ENCODE peak calls at places on chromosomes 7 and 10, in six cellular contexts. One of them, this sample, is unnamed.

GRCh38 chr10:77541247-77541646 is 96.4 kb downstream of the KCNMA1 start:
- DNase-seq in CD8-positive, alpha-beta T cell: no peak
- DNase-seq in fibroblast of lung: no peak
- DNase-seq in astrocyte: no peak
- DNase-seq in neuronal stem cell: no peak
- DNase-seq in fibroblast of pulmonary artery: no peak
- DNase-seq in this sample: no peak

GRCh38 chr7:149196151-149196704 is 882 bp downstream of the ZNF282 start:
- DNase-seq in CD8-positive, alpha-beta T cell: peak
- DNase-seq in fibroblast of lung: peak
- DNase-seq in astrocyte: no peak
- DNase-seq in neuronal stem cell: no peak
- DNase-seq in fibroblast of pulmonary artery: no peak
- DNase-seq in this sample: peak

GRCh38 chr7:17863815-17864159 is 76.5 kb downstream of the SNX13 start:
- DNase-seq in CD8-positive, alpha-beta T cell: no peak
- DNase-seq in fibroblast of lung: no peak
- DNase-seq in astrocyte: no peak
- DNase-seq in neuronal stem cell: no peak
- DNase-seq in fibroblast of pulmonary artery: no peak
- DNase-seq in this sample: no peak

GRCh38 chr10:34548466-34548865 is 266.6 kb downstream of the PARD3 start:
- DNase-seq in CD8-positive, alpha-beta T cell: no peak
- DNase-seq in fibroblast of lung: no peak
- DNase-seq in astrocyte: no peak
- DNase-seq in neuronal stem cell: no peak
- DNase-seq in fibroblast of pulmonary artery: no peak
- DNase-seq in this sample: no peak

GRCh38 chr10:2137549-2138174 is 400.3 kb upstream of the ADARB2 start:
- DNase-seq in CD8-positive, alpha-beta T cell: no peak
- DNase-seq in fibroblast of lung: no peak
- DNase-seq in astrocyte: no peak
- DNase-seq in neuronal stem cell: peak
- DNase-seq in fibroblast of pulmonary artery: no peak
- DNase-seq in this sample: peak

GRCh38 chr7:74083117-74083876 is at the start of gene LIMK1:
- DNase-seq in CD8-positive, alpha-beta T cell: peak
- DNase-seq in fibroblast of lung: peak
- DNase-seq in astrocyte: peak
- DNase-seq in neuronal stem cell: peak
- DNase-seq in fibroblast of pulmonary artery: peak
- DNase-seq in this sample: peak

GRCh38 chr7:36299882-36300341 is 89.8 kb upstream of the ANLN start:
- DNase-seq in CD8-positive, alpha-beta T cell: no peak
- DNase-seq in fibroblast of lung: no peak
- DNase-seq in astrocyte: no peak
- DNase-seq in neuronal stem cell: no peak
- DNase-seq in fibroblast of pulmonary artery: no peak
- DNase-seq in this sample: no peak

GRCh38 chr7:97576043-97576442 is 155.8 kb upstream of the TAC1 start:
- DNase-seq in CD8-positive, alpha-beta T cell: no peak
- DNase-seq in fibroblast of lung: no peak
- DNase-seq in astrocyte: no peak
- DNase-seq in neuronal stem cell: no peak
- DNase-seq in fibroblast of pulmonary artery: no peak
- DNase-seq in this sample: no peak

GRCh38 chr10:124677871-124678565 is 66.2 kb downstream of the FAM53B start:
- DNase-seq in CD8-positive, alpha-beta T cell: no peak
- DNase-seq in fibroblast of lung: peak
- DNase-seq in astrocyte: no peak
- DNase-seq in neuronal stem cell: no peak
- DNase-seq in fibroblast of pulmonary artery: peak
- DNase-seq in this sample: no peak

GRCh38 chr7:136878878-136879277 is 10.4 kb downstream of the CHRM2 start:
- DNase-seq in CD8-positive, alpha-beta T cell: no peak
- DNase-seq in fibroblast of lung: no peak
- DNase-seq in astrocyte: no peak
- DNase-seq in neuronal stem cell: no peak
- DNase-seq in fibroblast of pulmonary artery: no peak
- DNase-seq in this sample: no peak

GRCh38 chr10:130179640-130180039 is 43.4 kb downstream of the GLRX3 start:
- DNase-seq in CD8-positive, alpha-beta T cell: no peak
- DNase-seq in fibroblast of lung: peak
- DNase-seq in astrocyte: peak
- DNase-seq in neuronal stem cell: peak
- DNase-seq in fibroblast of pulmonary artery: peak
- DNase-seq in this sample: peak

GRCh38 chr7:46616636-46617035 is 695.6 kb upstream of the IGFBP3 start:
- DNase-seq in CD8-positive, alpha-beta T cell: no peak
- DNase-seq in fibroblast of lung: no peak
- DNase-seq in astrocyte: peak
- DNase-seq in neuronal stem cell: no peak
- DNase-seq in fibroblast of pulmonary artery: no peak
- DNase-seq in this sample: no peak

GRCh38 chr10:46527241-46527811 is 29.1 kb downstream of the GPRIN2 start:
- DNase-seq in CD8-positive, alpha-beta T cell: no peak
- DNase-seq in fibroblast of lung: no peak
- DNase-seq in astrocyte: no peak
- DNase-seq in neuronal stem cell: no peak
- DNase-seq in fibroblast of pulmonary artery: no peak
- DNase-seq in this sample: no peak

GRCh38 chr10:60186315-60187071 is 203.2 kb downstream of the ANK3 start:
- DNase-seq in CD8-positive, alpha-beta T cell: no peak
- DNase-seq in fibroblast of lung: peak
- DNase-seq in astrocyte: no peak
- DNase-seq in neuronal stem cell: no peak
- DNase-seq in fibroblast of pulmonary artery: peak
- DNase-seq in this sample: no peak

DNA sequence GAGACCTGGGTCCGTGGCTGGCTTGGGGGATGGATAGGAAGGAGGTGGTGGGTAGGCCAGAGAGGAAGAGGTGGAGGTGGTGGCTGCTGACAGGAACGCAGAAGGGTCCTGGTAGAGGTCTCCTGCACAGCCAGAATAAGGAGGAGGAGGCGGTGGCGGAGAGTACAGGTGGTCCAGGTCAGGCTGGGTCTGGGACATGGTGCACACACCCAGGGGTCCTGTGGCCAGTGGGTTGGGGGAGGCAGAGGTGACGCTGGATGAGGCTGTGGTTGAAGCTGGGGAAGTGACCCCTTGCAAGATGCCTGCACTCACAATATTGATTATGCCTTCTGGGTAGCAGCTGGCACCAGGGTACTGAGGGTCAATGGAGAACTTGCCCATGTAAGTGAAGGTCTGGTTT is 2.2 kb downstream of the EGR2 start:
- DNase-seq in CD8-positive, alpha-beta T cell: no peak
- DNase-seq in fibroblast of lung: no peak
- DNase-seq in astrocyte: no peak
- DNase-seq in neuronal stem cell: no peak
- DNase-seq in fibroblast of pulmonary artery: no peak
- DNase-seq in this sample: no peak
- H3K4me3 ChIP-seq in CD8-positive, alpha-beta T cell: no peak
- H3K4me3 ChIP-seq in fibroblast of lung: no peak
- H3K4me3 ChIP-seq in astrocyte: no peak
- H3K4me3 ChIP-seq in neuronal stem cell: no peak
- H3K4me3 ChIP-seq in fibroblast of pulmonary artery: peak
- H3K4me3 ChIP-seq in this sample: peak

DNA sequence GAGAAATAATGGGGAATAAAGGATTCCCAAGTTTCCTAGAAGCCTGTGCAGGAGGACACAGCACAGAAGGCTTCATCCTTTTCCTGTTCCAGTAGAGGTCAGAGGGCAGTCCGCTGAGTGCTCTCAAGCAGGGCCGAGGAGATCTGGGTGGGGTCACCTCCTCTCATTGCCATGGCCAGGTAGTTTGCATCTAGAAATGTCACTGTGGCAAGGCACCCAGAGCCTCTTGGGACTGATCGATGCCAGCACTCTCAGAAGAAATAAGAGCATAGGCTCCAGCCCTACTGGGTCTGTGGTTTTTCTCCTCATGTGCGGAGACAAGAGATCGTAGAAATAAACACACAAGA is 7.9 kb downstream of the NUB1 start:
- DNase-seq in CD8-positive, alpha-beta T cell: no peak
- DNase-seq in fibroblast of lung: no peak
- DNase-seq in astrocyte: no peak
- DNase-seq in neuronal stem cell: no peak
- DNase-seq in fibroblast of pulmonary artery: no peak
- DNase-seq in this sample: no peak
- H3K4me3 ChIP-seq in CD8-positive, alpha-beta T cell: peak
- H3K4me3 ChIP-seq in fibroblast of lung: no peak
- H3K4me3 ChIP-seq in astrocyte: no peak
- H3K4me3 ChIP-seq in neuronal stem cell: no peak
- H3K4me3 ChIP-seq in fibroblast of pulmonary artery: no peak
- H3K4me3 ChIP-seq in this sample: no peak

GRCh38 chr10:76274933-76275332 is 843.5 kb downstream of the LRMDA start:
- DNase-seq in CD8-positive, alpha-beta T cell: no peak
- DNase-seq in fibroblast of lung: no peak
- DNase-seq in astrocyte: no peak
- DNase-seq in neuronal stem cell: no peak
- DNase-seq in fibroblast of pulmonary artery: no peak
- DNase-seq in this sample: no peak
- H3K4me3 ChIP-seq in CD8-positive, alpha-beta T cell: no peak
- H3K4me3 ChIP-seq in fibroblast of lung: no peak
- H3K4me3 ChIP-seq in astrocyte: no peak
- H3K4me3 ChIP-seq in neuronal stem cell: no peak
- H3K4me3 ChIP-seq in fibroblast of pulmonary artery: no peak
- H3K4me3 ChIP-seq in this sample: no peak

GRCh38 chr10:89002234-89002978 is 11.8 kb downstream of the FAS start:
- DNase-seq in CD8-positive, alpha-beta T cell: no peak
- DNase-seq in fibroblast of lung: no peak
- DNase-seq in astrocyte: no peak
- DNase-seq in neuronal stem cell: no peak
- DNase-seq in fibroblast of pulmonary artery: no peak
- DNase-seq in this sample: no peak

GRCh38 chr10:89003344-89003743 is 12.7 kb downstream of the FAS start:
- DNase-seq in CD8-positive, alpha-beta T cell: no peak
- DNase-seq in fibroblast of lung: no peak
- DNase-seq in astrocyte: no peak
- DNase-seq in neuronal stem cell: no peak
- DNase-seq in fibroblast of pulmonary artery: no peak
- DNase-seq in this sample: no peak

GRCh38 chr10:88999629-89000028 is 9.0 kb downstream of the FAS start:
- DNase-seq in CD8-positive, alpha-beta T cell: no peak
- DNase-seq in fibroblast of lung: peak
- DNase-seq in astrocyte: no peak
- DNase-seq in neuronal stem cell: no peak
- DNase-seq in fibroblast of pulmonary artery: peak
- DNase-seq in this sample: no peak

GRCh38 chr10:89001024-89001423 is 10.4 kb downstream of the FAS start:
- DNase-seq in CD8-positive, alpha-beta T cell: no peak
- DNase-seq in fibroblast of lung: no peak
- DNase-seq in astrocyte: no peak
- DNase-seq in neuronal stem cell: no peak
- DNase-seq in fibroblast of pulmonary artery: no peak
- DNase-seq in this sample: no peak

GRCh38 chr10:89001428-89002072 is 11.0 kb downstream of the FAS start:
- DNase-seq in CD8-positive, alpha-beta T cell: no peak
- DNase-seq in fibroblast of lung: peak
- DNase-seq in astrocyte: no peak
- DNase-seq in neuronal stem cell: no peak
- DNase-seq in fibroblast of pulmonary artery: peak
- DNase-seq in this sample: no peak
- H3K4me3 ChIP-seq in CD8-positive, alpha-beta T cell: no peak
- H3K4me3 ChIP-seq in fibroblast of lung: no peak
- H3K4me3 ChIP-seq in astrocyte: no peak
- H3K4me3 ChIP-seq in neuronal stem cell: no peak
- H3K4me3 ChIP-seq in fibroblast of pulmonary artery: no peak
- H3K4me3 ChIP-seq in this sample: no peak

DNA sequence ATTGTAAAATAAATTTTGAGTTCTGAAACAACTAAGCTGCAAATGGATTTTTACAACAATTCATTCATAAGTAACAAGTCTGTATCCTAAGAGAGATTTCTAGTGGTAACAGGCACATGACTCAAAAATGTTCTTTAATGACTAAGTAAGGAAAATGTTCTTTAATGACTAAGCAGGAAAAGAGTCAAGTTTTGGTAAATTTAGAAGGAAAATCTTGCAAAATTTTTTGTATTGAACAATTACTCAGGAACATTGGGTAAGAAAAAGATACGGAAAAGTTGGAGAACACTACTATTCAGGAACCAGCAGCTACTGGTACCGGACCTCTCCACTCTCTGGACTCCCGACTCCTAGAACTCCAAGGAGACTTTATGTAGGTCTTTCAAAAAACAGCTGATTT is 33.5 kb downstream of the HYCC1 start:
- DNase-seq in CD8-positive, alpha-beta T cell: no peak
- DNase-seq in fibroblast of lung: peak
- DNase-seq in astrocyte: peak
- DNase-seq in neuronal stem cell: no peak
- DNase-seq in fibroblast of pulmonary artery: peak
- DNase-seq in this sample: no peak
- H3K4me3 ChIP-seq in CD8-positive, alpha-beta T cell: no peak
- H3K4me3 ChIP-seq in fibroblast of lung: no peak
- H3K4me3 ChIP-seq in astrocyte: peak
- H3K4me3 ChIP-seq in neuronal stem cell: no peak
- H3K4me3 ChIP-seq in fibroblast of pulmonary artery: no peak
- H3K4me3 ChIP-seq in this sample: no peak

GRCh38 chr7:44880317-44881018 is 4.9 kb downstream of the PURB start:
- DNase-seq in CD8-positive, alpha-beta T cell: no peak
- DNase-seq in fibroblast of lung: no peak
- DNase-seq in astrocyte: no peak
- DNase-seq in neuronal stem cell: no peak
- DNase-seq in fibroblast of pulmonary artery: no peak
- DNase-seq in this sample: no peak
- H3K4me3 ChIP-seq in CD8-positive, alpha-beta T cell: no peak
- H3K4me3 ChIP-seq in fibroblast of lung: peak
- H3K4me3 ChIP-seq in astrocyte: peak
- H3K4me3 ChIP-seq in neuronal stem cell: no peak
- H3K4me3 ChIP-seq in fibroblast of pulmonary artery: peak
- H3K4me3 ChIP-seq in this sample: peak

GRCh38 chr10:33536508-33536907 is 202.0 kb upstream of the NRP1 start:
- DNase-seq in CD8-positive, alpha-beta T cell: no peak
- DNase-seq in fibroblast of lung: no peak
- DNase-seq in astrocyte: no peak
- DNase-seq in neuronal stem cell: no peak
- DNase-seq in fibroblast of pulmonary artery: no peak
- DNase-seq in this sample: no peak
- H3K4me3 ChIP-seq in CD8-positive, alpha-beta T cell: no peak
- H3K4me3 ChIP-seq in fibroblast of lung: no peak
- H3K4me3 ChIP-seq in astrocyte: no peak
- H3K4me3 ChIP-seq in neuronal stem cell: no peak
- H3K4me3 ChIP-seq in fibroblast of pulmonary artery: no peak
- H3K4me3 ChIP-seq in this sample: no peak

DNA sequence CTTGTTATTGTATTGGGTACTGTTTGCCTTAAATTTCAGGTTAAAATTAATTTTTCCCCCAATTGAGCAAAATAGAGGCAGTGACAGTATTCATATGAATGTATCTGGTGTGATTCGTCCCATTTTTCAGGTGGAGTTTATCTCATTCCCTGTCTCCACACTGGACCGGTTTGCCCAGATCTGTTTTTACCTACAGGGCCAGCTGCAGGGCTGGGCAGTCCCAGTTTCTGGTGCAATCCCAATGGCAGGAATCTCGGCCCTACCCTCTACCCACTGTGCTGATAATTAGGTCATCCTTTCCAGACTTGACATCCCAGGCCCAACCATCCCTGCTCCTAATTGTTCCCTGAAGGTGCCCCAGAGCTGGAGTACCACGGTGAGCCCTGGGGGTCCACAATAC is 49.8 kb upstream of the NFE2L3 start:
- DNase-seq in CD8-positive, alpha-beta T cell: no peak
- DNase-seq in fibroblast of lung: no peak
- DNase-seq in astrocyte: no peak
- DNase-seq in neuronal stem cell: no peak
- DNase-seq in fibroblast of pulmonary artery: no peak
- DNase-seq in this sample: no peak
- H3K4me3 ChIP-seq in CD8-positive, alpha-beta T cell: no peak
- H3K4me3 ChIP-seq in fibroblast of lung: no peak
- H3K4me3 ChIP-seq in astrocyte: no peak
- H3K4me3 ChIP-seq in neuronal stem cell: no peak
- H3K4me3 ChIP-seq in fibroblast of pulmonary artery: no peak
- H3K4me3 ChIP-seq in this sample: no peak

GRCh38 chr10:93992400-93993030 is 1.2 kb upstream of the PLCE1 start:
- DNase-seq in CD8-positive, alpha-beta T cell: no peak
- DNase-seq in fibroblast of lung: peak
- DNase-seq in astrocyte: no peak
- DNase-seq in neuronal stem cell: no peak
- DNase-seq in fibroblast of pulmonary artery: no peak
- DNase-seq in this sample: peak
- H3K4me3 ChIP-seq in CD8-positive, alpha-beta T cell: no peak
- H3K4me3 ChIP-seq in fibroblast of lung: no peak
- H3K4me3 ChIP-seq in astrocyte: no peak
- H3K4me3 ChIP-seq in neuronal stem cell: no peak
- H3K4me3 ChIP-seq in fibroblast of pulmonary artery: no peak
- H3K4me3 ChIP-seq in this sample: no peak

This sample was measured in A673.